ENCODE peak calls at places on chromosomes 11 and 22, in nine cellular contexts. E is body of pancreas, C is sigmoid colon, Y is AG09309, H is GM12865, X is right lobe of liver, G is heart left ventricle, V is Peyer's patch, M is AG04450. A is an unnamed sample.

GRCh38 chr11:11786771-11787170 is 55.0 kb upstream of the USP47 start:
- DNase-seq in E (no peak), C (no peak), Y (no peak), H (no peak), X (no peak), G (no peak), V (no peak), M (no peak), A (peak)

GRCh38 chr22:43501951-43502874 is 90.4 kb downstream of the MPPED1 start:
- DNase-seq in E (no peak), C (no peak), Y (no peak), H (no peak), X (no peak), G (no peak), V (no peak), M (no peak), A (no peak)

GRCh38 chr11:47466201-47466600 is 17.3 kb upstream of the RAPSN start:
- DNase-seq in E (no peak), C (no peak), Y (no peak), H (no peak), X (no peak), G (no peak), V (no peak), M (no peak), A (peak)

GRCh38 chr11:121687961-121688566 is 235.3 kb upstream of the SORL1-AS1 start:
- DNase-seq in E (no peak), C (peak), Y (peak), H (no peak), X (no peak), G (peak), V (no peak), M (peak), A (no peak)

GRCh38 chr11:68213135-68213515 is at the start of gene KMT5B:
- DNase-seq in E (peak), C (no peak), Y (no peak), H (peak), X (peak), G (peak), V (peak), M (peak), A (peak)

GRCh38 chr11:118691926-118692830 is 12.7 kb upstream of the TREH start:
- DNase-seq in E (peak), C (no peak), Y (no peak), H (peak), X (no peak), G (no peak), V (peak), M (no peak), A (peak)

GRCh38 chr11:94815705-94816344 is 47.7 kb downstream of the AMOTL1 start:
- DNase-seq in E (no peak), C (no peak), Y (no peak), H (no peak), X (no peak), G (no peak), V (no peak), M (no peak), A (no peak)

GRCh38 chr11:10673476-10674062 is 20.0 kb downstream of the IRAG1 start:
- DNase-seq in E (no peak), C (no peak), Y (no peak), H (no peak), X (no peak), G (no peak), V (no peak), M (no peak), A (no peak)

GRCh38 chr22:28798810-28799124 is 1.6 kb downstream of the XBP1 start:
- DNase-seq in E (no peak), C (no peak), Y (no peak), H (no peak), X (no peak), G (no peak), V (no peak), M (no peak), A (no peak)

GRCh38 chr11:87473174-87473573 is 435.4 kb downstream of the TMEM135 start:
- DNase-seq in E (peak), C (no peak), Y (peak), H (no peak), X (no peak), G (no peak), V (no peak), M (peak), A (peak)

GRCh38 chr11:123640677-123641494 is 13.5 kb downstream of the SCN3B start:
- DNase-seq in E (peak), C (no peak), Y (no peak), H (peak), X (no peak), G (peak), V (no peak), M (no peak), A (peak)

GRCh38 chr11:3002871-3003270 is 10.7 kb upstream of the NAP1L4 start:
- DNase-seq in E (no peak), C (peak), Y (no peak), H (no peak), X (no peak), G (no peak), V (no peak), M (no peak), A (no peak)

GRCh38 chr22:49934891-49935557 is 16.6 kb downstream of the CRELD2 start:
- DNase-seq in E (peak), C (peak), Y (no peak), H (peak), X (peak), G (peak), V (peak), M (no peak), A (peak)

GRCh38 chr11:96207459-96208449 is 135.2 kb downstream of the MAML2 start:
- DNase-seq in E (no peak), C (no peak), Y (no peak), H (no peak), X (no peak), G (no peak), V (peak), M (no peak), A (no peak)

GRCh38 chr11:118984825-118985224 is 13.1 kb upstream of the CENATAC start:
- DNase-seq in E (no peak), C (no peak), Y (no peak), H (no peak), X (no peak), G (no peak), V (no peak), M (no peak), A (no peak)

GRCh38 chr11:20003357-20003756 is 156.9 kb downstream of the DBX1 start:
- DNase-seq in E (peak), C (no peak), Y (no peak), H (no peak), X (no peak), G (no peak), V (no peak), M (no peak), A (no peak)

GRCh38 chr11:12702999-12703453 is 28.8 kb downstream of the TEAD1 start:
- DNase-seq in E (no peak), C (no peak), Y (no peak), H (no peak), X (no peak), G (no peak), V (no peak), M (no peak), A (no peak)

GRCh38 chr11:47466701-47467250 is 17.8 kb upstream of the RAPSN start:
- DNase-seq in E (peak), C (peak), Y (no peak), H (no peak), X (peak), G (peak), V (no peak), M (no peak), A (peak)

GRCh38 chr11:24509114-24509513 is 12.3 kb downstream of the LUZP2 start:
- DNase-seq in E (no peak), C (no peak), Y (no peak), H (no peak), X (no peak), G (no peak), V (no peak), M (no peak), A (no peak)

GRCh38 chr11:79045811-79046304 is 395.0 kb downstream of the TENM4 start:
- DNase-seq in E (no peak), C (no peak), Y (no peak), H (peak), X (peak), G (no peak), V (no peak), M (no peak), A (peak)

DNA sequence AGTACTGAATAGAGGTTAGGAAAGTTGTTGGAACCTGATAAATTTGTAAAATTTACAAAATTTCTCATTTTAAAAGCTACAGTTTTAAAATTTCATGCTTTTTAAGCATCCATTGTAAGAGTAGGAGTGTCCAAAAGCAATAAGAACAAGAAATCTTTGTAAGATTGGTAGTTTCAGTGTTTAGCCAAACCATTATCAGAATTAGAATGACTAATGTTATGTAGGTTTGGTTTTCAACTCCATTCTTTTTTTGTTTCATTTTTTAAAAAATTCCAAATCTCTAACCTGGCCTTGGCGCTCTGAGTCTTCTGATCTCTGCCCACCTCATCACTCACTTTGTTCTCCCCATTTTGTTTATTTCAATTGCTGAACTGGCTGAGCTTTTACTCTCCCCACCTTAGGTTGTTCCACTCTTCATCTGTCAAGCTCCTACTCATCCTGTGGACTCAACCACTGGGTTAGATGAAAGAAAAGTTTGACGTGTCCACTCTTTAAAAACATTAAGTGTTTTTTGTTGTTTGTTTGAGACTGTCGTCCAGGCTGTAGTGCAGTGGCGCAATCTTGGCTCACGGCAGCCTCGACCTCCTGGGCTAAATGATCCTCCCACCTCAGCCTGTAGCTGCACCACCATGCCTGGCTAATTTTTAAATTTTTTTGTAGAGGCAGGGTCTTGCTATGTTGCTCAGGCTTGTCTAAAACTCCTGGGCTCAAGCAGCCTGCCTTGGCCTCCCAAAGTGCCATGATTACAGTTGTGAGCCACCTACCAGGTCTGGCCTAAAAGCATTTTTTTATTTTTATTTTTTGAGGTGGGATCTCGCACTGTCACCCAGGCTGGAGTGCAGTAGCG is 14.0 kb downstream of the EP300 start:
- DNase-seq in E (no peak), C (no peak), Y (no peak), H (no peak), X (no peak), G (no peak), V (no peak), M (no peak), A (peak)
- H3K4me3 ChIP-seq in E (no peak), C (no peak), Y (no peak), H (no peak), X (no peak), G (no peak), V (no peak), M (no peak), A (no peak)

GRCh38 chr11:73530109-73530508 is 67.8 kb downstream of the FAM168A start:
- DNase-seq in E (no peak), C (no peak), Y (no peak), H (no peak), X (no peak), G (no peak), V (no peak), M (no peak), A (no peak)
- TF ChIP-seq CTCF in E (no peak), C (no peak), Y (peak), H (no peak), X (peak), G (no peak), V (peak), M (peak), A (peak)

GRCh38 chr11:61281581-61282250 is 13.4 kb downstream of the VWCE start:
- DNase-seq in E (peak), C (peak), Y (no peak), H (peak), X (no peak), G (no peak), V (no peak), M (no peak), A (no peak)
- H3K4me3 ChIP-seq in E (no peak), C (no peak), Y (no peak), H (no peak), X (no peak), G (no peak), V (no peak), M (peak), A (no peak)

GRCh38 chr11:65871811-65872548 is 620 bp downstream of the EFEMP2 start:
- DNase-seq in E (no peak), C (peak), Y (no peak), H (no peak), X (peak), G (no peak), V (no peak), M (no peak), A (peak)
- TF ChIP-seq CTCF in E (no peak), C (no peak), Y (peak), H (no peak), X (no peak), G (no peak), V (no peak), M (peak), A (peak)

GRCh38 chr11:66468691-66469090 is 2.0 kb downstream of the PELI3 start:
- DNase-seq in E (no peak), C (no peak), Y (no peak), H (no peak), X (no peak), G (no peak), V (no peak), M (no peak), A (no peak)
- H3K4me3 ChIP-seq in E (no peak), C (no peak), Y (no peak), H (no peak), X (no peak), G (no peak), V (no peak), M (no peak), A (no peak)